ENCODE peak calls at places on chromosomes 13 and 19, in seven cellular contexts. C is GM04504; Q is heart left ventricle; E is stimulated activated CD4-positive, alpha-beta T cell treated with anti-CD3 and anti-CD28 coated beads, Interleukin-4, amount 100 ng/mL, for 48 hours; K is amniotic stem cell; L is HCT116; V is GM12865. J is an unnamed sample.

GRCh38 chr19:10517361-10517759 is at the start of gene S1PR5:
- DNase-seq in L (no peak), E (no peak), Q (no peak), V (no peak), C (no peak), K (no peak), J (no peak)

GRCh38 chr19:10654610-10655456 is 687 bp downstream of the ILF3 start:
- DNase-seq in V (peak; percentile 74), L (no peak), C (no peak), E (peak; percentile 58), K (no peak), Q (peak; percentile 45), J (no peak)

GRCh38 chr19:34512254-34512796 is 30.8 kb downstream of the WTIP start:
- DNase-seq in V (no peak), E (no peak), L (no peak), Q (no peak), K (no peak), C (no peak), J (no peak)

GRCh38 chr19:38315657-38316476 is at the start of gene YIF1B:
- DNase-seq in V (peak; percentile 98), C (peak; percentile 95), E (peak; percentile 94), L (peak; percentile 97), K (peak; percentile 96), Q (peak; percentile 97), J (peak; percentile 89)

GRCh38 chr13:23715762-23716235 is 145.6 kb downstream of the TNFRSF19 start:
- DNase-seq in E (no peak), K (no peak), C (no peak), L (peak; percentile 18), V (peak; percentile 38), Q (no peak), J (no peak)

GRCh38 chr19:6126335-6126974 is 9.0 kb upstream of the ACSBG2 start:
- DNase-seq in L (peak; percentile 91), E (no peak), Q (no peak), V (peak; percentile 80), C (peak; percentile 32), K (no peak), J (peak; percentile 23)

GRCh38 chr13:64453831-64454230 is 2776.3 kb downstream of the PCDH9 start:
- DNase-seq in K (no peak), V (no peak), C (no peak), L (no peak), E (no peak), Q (no peak), J (no peak)

GRCh38 chr13:75365724-75366173 is 116.2 kb downstream of the TBC1D4 start:
- DNase-seq in L (peak; percentile 80), C (no peak), K (peak; percentile 64), E (no peak), Q (no peak), V (peak; percentile 81), J (peak; percentile 29)

GRCh38 chr13:40787062-40787461 is 2.3 kb upstream of the SLC25A15 start:
- DNase-seq in Q (no peak), K (no peak), L (no peak), V (no peak), C (no peak), E (no peak), J (peak; percentile 79)

GRCh38 chr19:40192758-40193586 is 1.7 kb downstream of the MAP3K10 start:
- DNase-seq in E (no peak), V (no peak), Q (no peak), C (no peak), L (no peak), K (no peak), J (no peak)

GRCh38 chr19:398719-399118 is 10.2 kb downstream of the C2CD4C start:
- DNase-seq in Q (no peak), V (no peak), L (no peak), E (no peak), C (no peak), K (no peak), J (no peak)

GRCh38 chr13:48667136-48667535 is 13.4 kb downstream of the CYSLTR2 start:
- DNase-seq in E (no peak), V (no peak), C (no peak), K (no peak), Q (no peak), L (no peak), J (no peak)

GRCh38 chr19:40758491-40758890 is 7.5 kb downstream of the SNRPA start:
- DNase-seq in V (no peak), E (no peak), L (no peak), C (no peak), Q (no peak), K (no peak), J (no peak)

GRCh38 chr13:28622286-28622685 is 36.6 kb upstream of the POMP start:
- DNase-seq in Q (peak; percentile 30), K (no peak), C (no peak), L (no peak), V (no peak), E (no peak), J (no peak)

GRCh38 chr19:50943074-50943828 is 9.6 kb downstream of the KLK5 start:
- DNase-seq in K (no peak), L (no peak), V (no peak), E (no peak), Q (no peak), C (no peak), J (no peak)

GRCh38 chr13:48783181-48783630 is 129.5 kb downstream of the CYSLTR2 start:
- DNase-seq in V (no peak), C (peak; percentile 87), Q (peak; percentile 61), K (no peak), L (no peak), E (no peak), J (peak; percentile 99)

GRCh38 chr19:36054733-36055686 is at the start of gene WDR62:
- DNase-seq in C (no peak), E (peak; percentile 92), K (peak; percentile 89), Q (peak; percentile 93), L (peak; percentile 83), V (peak; percentile 95), J (peak; percentile 67)

GRCh38 chr19:5293607-5294089 is 47.0 kb downstream of the PTPRS start:
- DNase-seq in K (peak; percentile 33), C (no peak), Q (no peak), E (no peak), V (no peak), L (no peak), J (no peak)

GRCh38 chr19:811007-811434 is 10.7 kb downstream of the PLPPR3 start:
- DNase-seq in E (no peak), K (no peak), Q (no peak), C (no peak), V (no peak), L (no peak), J (no peak)

GRCh38 chr13:32495841-32496240 is 42.8 kb downstream of the N4BP2L2 start:
- DNase-seq in E (no peak), C (no peak), K (no peak), Q (no peak), L (no peak), V (no peak), J (no peak)

GRCh38 chr13:24301434-24301833 is 7.9 kb upstream of the C1QTNF9 start:
- DNase-seq in K (no peak), Q (no peak), L (no peak), E (no peak), V (no peak), C (no peak), J (no peak)

GRCh38 chr13:76148926-76149325 is 512.8 kb downstream of the LMO7 start:
- DNase-seq in E (no peak), L (no peak), Q (no peak), C (peak; percentile 52), K (peak; percentile 83), V (no peak), J (peak; percentile 67)